ENCODE peak calls at places on chromosomes 6 and 20, in four cellular contexts. X, L, J and Y are unnamed samples.
A peak's percentile ranks its signal among the peaks of the same experiment; 100 is the strongest.

GRCh38 chr6:8080338-8081151 is 16.4 kb upstream of the BLOC1S5 start:
- DNase-seq in L (no peak), J (no peak), X (no peak), Y (peak; percentile 73)

GRCh38 chr6:149223934-149224333 is 93.6 kb upstream of the TAB2 start:
- DNase-seq in L (no peak), J (no peak), X (no peak), Y (peak; percentile 14)

GRCh38 chr20:43040427-43040826 is 149.3 kb downstream of the PTPRT start:
- DNase-seq in L (no peak), J (peak; percentile 32), X (peak; percentile 73), Y (peak; percentile 33)

GRCh38 chr20:58469500-58470129 is 45.6 kb downstream of the APCDD1L start:
- DNase-seq in J (no peak), L (no peak), X (no peak), Y (no peak)

GRCh38 chr6:170209354-170210025 is 81.4 kb downstream of the DLL1 start:
- DNase-seq in L (no peak), X (no peak), J (no peak), Y (no peak)

GRCh38 chr6:41353333-41353732 is 17.9 kb downstream of the NCR2 start:
- DNase-seq in J (no peak), L (no peak), X (no peak), Y (no peak)

GRCh38 chr6:33683051-33683571 is 28.4 kb downstream of the UQCC2 start:
- DNase-seq in J (no peak), L (no peak), X (no peak), Y (no peak)

GRCh38 chr20:12928755-12929401 is 79.9 kb upstream of the SPTLC3 start:
- DNase-seq in L (no peak), J (no peak), X (no peak), Y (peak; percentile 91)

GRCh38 chr6:128158496-128158895 is 257.6 kb upstream of the THEMIS start:
- DNase-seq in J (no peak), X (no peak), L (no peak), Y (no peak)

GRCh38 chr20:47973519-47974233 is 188.4 kb upstream of the SULF2 start:
- DNase-seq in L (no peak), J (no peak), X (peak; percentile 53), Y (peak; percentile 99)

GRCh38 chr6:162056745-162057144 is 670.8 kb downstream of the PRKN start:
- DNase-seq in J (no peak), L (peak; percentile 11), X (peak; percentile 21), Y (peak; percentile 51)

GRCh38 chr20:4483481-4483880 is 238.2 kb upstream of the PRND start:
- DNase-seq in J (no peak), L (no peak), X (no peak), Y (no peak)

GRCh38 chr20:13430346-13431002 is 208.3 kb downstream of the TASP1 start:
- DNase-seq in L (no peak), J (no peak), X (no peak), Y (peak; percentile 92)

GRCh38 chr6:55617272-55617671 is 38.3 kb upstream of the HMGCLL1 start:
- DNase-seq in J (no peak), X (peak; percentile 45), L (peak; percentile 21), Y (peak; percentile 48)

GRCh38 chr6:148203281-148203925 is 139.2 kb upstream of the SASH1 start:
- DNase-seq in L (no peak), X (no peak), J (no peak), Y (no peak)

GRCh38 chr6:117605169-117605826 is 3.0 kb upstream of the GOPC start:
- DNase-seq in J (peak; percentile 61), X (no peak), L (peak; percentile 69), Y (peak; percentile 80)

GRCh38 chr20:2252419-2253060 is 43.3 kb upstream of the TGM3 start:
- DNase-seq in L (no peak), J (no peak), X (no peak), Y (no peak)

GRCh38 chr6:112254921-112255320 is 554 bp upstream of the LAMA4 start:
- DNase-seq in J (no peak), X (no peak), L (no peak), Y (no peak)

GRCh38 chr6:72414648-72415047 is 207.2 kb upstream of the KCNQ5 start:
- DNase-seq in X (no peak), J (no peak), L (no peak), Y (no peak)

GRCh38 chr20:33702861-33703260 is 16.7 kb upstream of the E2F1 start:
- DNase-seq in X (no peak), J (no peak), L (no peak), Y (no peak)

GRCh38 chr20:17571967-17572638 is 2.2 kb downstream of the DSTN start:
- DNase-seq in X (no peak), J (no peak), L (no peak), Y (no peak)

GRCh38 chr20:56798634-56799033 is 169.5 kb downstream of the TFAP2C start:
- DNase-seq in X (no peak), J (no peak), L (no peak), Y (no peak)

GRCh38 chr6:135167617-135168016 is 13.5 kb upstream of the MYB start:
- DNase-seq in L (no peak), J (no peak), X (no peak), Y (no peak)

GRCh38 chr20:10239954-10240353 is 21.3 kb downstream of the SNAP25 start:
- DNase-seq in X (no peak), J (no peak), L (no peak), Y (peak; percentile 58)

GRCh38 chr6:139030211-139030530 is 1.6 kb downstream of the ABRACL start:
- DNase-seq in X (no peak), L (no peak), J (no peak), Y (no peak)

GRCh38 chr20:24957326-24957996 is 8.4 kb downstream of the CST7 start:
- DNase-seq in X (no peak), J (no peak), L (no peak), Y (no peak)

GRCh38 chr6:13710552-13711383 is 867 bp downstream of the RANBP9 start:
- DNase-seq in L (peak; percentile 46), X (peak; percentile 47), J (peak; percentile 69), Y (peak; percentile 67)

DNA sequence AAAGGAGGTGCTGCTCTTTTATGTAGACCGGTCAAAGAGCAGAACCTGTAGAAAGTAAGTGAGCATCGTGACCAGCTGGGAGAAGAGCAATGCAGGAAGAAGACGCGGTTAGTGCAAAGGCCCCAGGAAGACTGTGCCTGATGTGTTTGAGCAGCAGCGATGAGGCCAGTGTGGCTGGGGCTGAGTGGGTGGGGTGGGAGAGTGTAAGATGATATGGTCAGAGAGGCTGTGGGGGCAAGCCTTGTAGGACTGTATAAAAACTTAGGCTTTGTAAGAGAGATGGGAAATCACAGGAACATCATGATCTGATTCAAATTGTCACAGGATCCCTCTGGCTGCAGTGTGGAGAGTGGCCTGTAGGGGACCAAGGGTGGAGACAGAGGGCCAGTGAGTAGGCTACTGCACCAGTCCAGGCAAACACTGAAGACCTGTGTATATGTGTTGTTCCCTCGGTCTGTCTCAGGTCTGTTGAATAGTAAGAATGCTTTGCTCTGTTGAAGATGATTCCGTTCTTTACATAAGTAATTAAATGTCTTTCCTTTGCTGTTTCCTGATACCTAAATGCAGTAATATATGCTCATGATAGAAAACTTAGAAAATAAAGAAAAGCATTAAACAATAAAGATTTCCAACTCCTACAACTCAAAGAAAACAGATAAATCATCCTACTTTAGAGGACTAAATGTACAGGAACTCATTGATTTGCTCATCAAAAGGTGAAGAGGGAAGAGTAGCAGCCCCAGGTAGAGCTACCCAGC is 23.6 kb upstream of the WFDC2 start:
- DNase-seq in J (peak; percentile 68), X (peak; percentile 74), L (peak; percentile 69), Y (peak; percentile 61)
- TF ChIP-seq ELF4 in J (no peak), X (no peak), L (no peak), Y (no peak)

GRCh38 chr6:30234361-30234760 is 21.2 kb upstream of the TRIM26 start:
- DNase-seq in J (no peak), X (no peak), L (no peak), Y (no peak)

DNA sequence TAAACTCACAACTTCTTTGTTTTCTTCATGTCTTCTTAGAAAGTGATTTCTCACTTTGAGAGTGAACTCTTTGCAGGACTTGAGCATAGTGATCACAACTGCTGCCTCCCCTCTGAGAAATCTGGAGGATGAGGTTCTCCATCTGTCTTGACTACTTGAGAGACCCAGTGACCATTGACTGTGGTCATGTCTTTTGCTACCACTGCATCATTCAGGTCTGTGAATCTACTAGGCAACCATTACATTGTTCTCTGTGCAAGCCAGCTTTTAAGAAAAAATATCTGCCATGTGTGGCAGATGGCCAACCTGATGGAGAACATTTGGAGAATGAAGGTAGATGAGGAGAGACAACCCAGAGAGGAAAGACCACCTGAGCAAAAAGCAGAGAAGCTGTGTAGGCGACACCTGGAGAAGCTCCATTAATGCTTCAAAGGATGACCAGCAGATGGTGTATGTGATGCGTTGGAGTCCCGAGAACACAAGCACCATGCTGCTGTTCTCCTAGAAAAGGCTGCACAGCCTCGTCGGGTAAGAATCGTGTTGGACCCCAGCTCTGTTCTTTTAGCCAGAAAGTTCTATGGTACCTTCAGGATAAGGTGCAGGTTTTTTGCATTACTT is 25.1 kb upstream of the TRIM26 start:
- DNase-seq in X (peak; percentile 27), J (no peak), L (peak; percentile 45), Y (peak; percentile 60)
- TF ChIP-seq ELF4 in X (no peak), J (no peak), L (no peak), Y (no peak)

DNA sequence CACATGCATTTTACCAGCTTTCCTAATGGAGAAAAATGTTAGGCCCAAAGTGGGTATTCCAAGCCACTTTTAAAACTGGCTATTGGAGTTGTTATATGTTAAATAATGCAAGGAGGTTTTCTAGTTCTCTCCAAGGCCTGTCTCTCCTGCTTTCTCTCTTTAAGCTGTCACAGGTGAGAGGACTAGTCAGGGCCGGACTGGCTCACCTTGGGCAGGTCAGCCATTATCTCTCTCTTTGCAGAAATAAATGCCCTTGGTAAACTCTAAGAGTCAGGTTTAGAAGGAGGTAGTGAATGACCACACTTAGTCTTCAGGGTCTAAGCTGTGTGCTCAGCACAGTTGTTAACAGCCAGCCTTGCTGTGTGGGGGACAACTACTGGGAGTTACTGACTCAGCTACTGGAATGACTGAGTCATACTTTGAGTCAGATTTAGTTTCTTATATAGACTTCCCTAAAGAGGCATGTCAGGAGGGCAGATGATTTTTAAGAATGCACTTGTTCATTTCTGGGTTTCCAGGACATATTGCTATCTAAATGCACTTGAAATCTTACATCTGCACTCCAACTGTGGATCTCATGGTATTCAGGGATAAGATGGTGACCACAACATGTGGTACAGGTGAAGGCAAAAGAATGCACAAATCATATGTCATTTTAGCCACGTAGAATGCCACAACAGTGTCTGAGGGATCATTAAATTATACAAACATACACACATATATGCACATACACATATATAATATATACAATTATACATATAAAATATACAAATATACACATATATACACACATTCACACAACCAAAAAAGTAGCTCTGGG is 719.4 kb downstream of the EPM2A start:
- DNase-seq in L (no peak), J (no peak), X (no peak), Y (no peak)
- TF ChIP-seq ELF4 in L (no peak), J (no peak), X (no peak), Y (no peak)

GRCh38 chr6:159080217-159080976 is 35.6 kb upstream of the TAGAP start:
- DNase-seq in L (no peak), X (no peak), J (no peak), Y (no peak)
- TF ChIP-seq ELF4 in L (no peak), X (no peak), J (no peak), Y (no peak)